ENCODE peak calls at places on chromosomes 12 and 14, in six cellular contexts. One of them, this sample, is unnamed.

GRCh38 chr14:23661542-23661941 is 25.4 kb downstream of the DHRS2 start:
- DNase-seq in transverse colon: no peak
- DNase-seq in fibroblast of mammary gland: no peak
- DNase-seq in testis: no peak
- DNase-seq in fibroblast of pulmonary artery: no peak
- DNase-seq in NB4: no peak
- DNase-seq in this sample: no peak

GRCh38 chr12:112806721-112807120 is 15.2 kb downstream of the RPH3A start:
- DNase-seq in transverse colon: no peak
- DNase-seq in fibroblast of mammary gland: no peak
- DNase-seq in testis: no peak
- DNase-seq in fibroblast of pulmonary artery: no peak
- DNase-seq in NB4: no peak
- DNase-seq in this sample: no peak

GRCh38 chr12:105201389-105201788 is 34.6 kb downstream of the APPL2 start:
- DNase-seq in transverse colon: no peak
- DNase-seq in fibroblast of mammary gland: no peak
- DNase-seq in testis: no peak
- DNase-seq in fibroblast of pulmonary artery: no peak
- DNase-seq in NB4: no peak
- DNase-seq in this sample: no peak

GRCh38 chr14:75022655-75023054 is 19.9 kb downstream of the EIF2B2 start:
- DNase-seq in transverse colon: no peak
- DNase-seq in fibroblast of mammary gland: no peak
- DNase-seq in testis: no peak
- DNase-seq in fibroblast of pulmonary artery: peak
- DNase-seq in NB4: peak
- DNase-seq in this sample: peak

GRCh38 chr14:72741836-72742681 is 151.8 kb downstream of the DPF3 start:
- DNase-seq in transverse colon: no peak
- DNase-seq in fibroblast of mammary gland: no peak
- DNase-seq in testis: peak
- DNase-seq in fibroblast of pulmonary artery: peak
- DNase-seq in NB4: no peak
- DNase-seq in this sample: no peak

GRCh38 chr12:106113042-106113441 is 25.7 kb downstream of the NUAK1 start:
- DNase-seq in transverse colon: no peak
- DNase-seq in fibroblast of mammary gland: no peak
- DNase-seq in testis: no peak
- DNase-seq in fibroblast of pulmonary artery: peak
- DNase-seq in NB4: peak
- DNase-seq in this sample: no peak

GRCh38 chr14:51872396-51872795 is 12.0 kb downstream of the GNG2 start:
- DNase-seq in transverse colon: no peak
- DNase-seq in fibroblast of mammary gland: no peak
- DNase-seq in testis: no peak
- DNase-seq in fibroblast of pulmonary artery: no peak
- DNase-seq in NB4: no peak
- DNase-seq in this sample: no peak

GRCh38 chr12:122856999-122857671 is 21.9 kb downstream of the HIP1R start:
- DNase-seq in transverse colon: no peak
- DNase-seq in fibroblast of mammary gland: peak
- DNase-seq in testis: no peak
- DNase-seq in fibroblast of pulmonary artery: peak
- DNase-seq in NB4: no peak
- DNase-seq in this sample: no peak

GRCh38 chr12:84637926-84638325 is 274.7 kb downstream of the SLC6A15 start:
- DNase-seq in transverse colon: no peak
- DNase-seq in fibroblast of mammary gland: peak
- DNase-seq in testis: no peak
- DNase-seq in fibroblast of pulmonary artery: peak
- DNase-seq in NB4: no peak
- DNase-seq in this sample: no peak

GRCh38 chr12:77064891-77065360 is 443 bp downstream of the E2F7 start:
- DNase-seq in transverse colon: no peak
- DNase-seq in fibroblast of mammary gland: no peak
- DNase-seq in testis: no peak
- DNase-seq in fibroblast of pulmonary artery: no peak
- DNase-seq in NB4: no peak
- DNase-seq in this sample: no peak

GRCh38 chr12:82012176-82012575 is 253.0 kb upstream of the PPFIA2 start:
- DNase-seq in transverse colon: no peak
- DNase-seq in fibroblast of mammary gland: no peak
- DNase-seq in testis: no peak
- DNase-seq in fibroblast of pulmonary artery: no peak
- DNase-seq in NB4: no peak
- DNase-seq in this sample: no peak

GRCh38 chr12:127063339-127064090 is 1203.5 kb upstream of the TMEM132C start:
- DNase-seq in transverse colon: no peak
- DNase-seq in fibroblast of mammary gland: no peak
- DNase-seq in testis: no peak
- DNase-seq in fibroblast of pulmonary artery: no peak
- DNase-seq in NB4: no peak
- DNase-seq in this sample: no peak

GRCh38 chr12:108327621-108328371 is 11.3 kb downstream of the CMKLR1 start:
- DNase-seq in transverse colon: no peak
- DNase-seq in fibroblast of mammary gland: no peak
- DNase-seq in testis: no peak
- DNase-seq in fibroblast of pulmonary artery: no peak
- DNase-seq in NB4: no peak
- DNase-seq in this sample: no peak

GRCh38 chr14:100547633-100548294 is 39.5 kb downstream of the BEGAIN start:
- DNase-seq in transverse colon: peak
- DNase-seq in fibroblast of mammary gland: no peak
- DNase-seq in testis: peak
- DNase-seq in fibroblast of pulmonary artery: peak
- DNase-seq in NB4: peak
- DNase-seq in this sample: no peak

GRCh38 chr12:48977290-48978281 is 536 bp upstream of the WNT1 start:
- DNase-seq in transverse colon: peak
- DNase-seq in fibroblast of mammary gland: peak
- DNase-seq in testis: peak
- DNase-seq in fibroblast of pulmonary artery: peak
- DNase-seq in NB4: peak
- DNase-seq in this sample: peak

GRCh38 chr12:254039-254438 is 8.6 kb downstream of the SLC6A13 start:
- DNase-seq in transverse colon: no peak
- DNase-seq in fibroblast of mammary gland: no peak
- DNase-seq in testis: no peak
- DNase-seq in fibroblast of pulmonary artery: no peak
- DNase-seq in NB4: no peak
- DNase-seq in this sample: no peak

GRCh38 chr12:64670039-64670438 is 59.7 kb downstream of the RASSF3 start:
- DNase-seq in transverse colon: no peak
- DNase-seq in fibroblast of mammary gland: no peak
- DNase-seq in testis: no peak
- DNase-seq in fibroblast of pulmonary artery: no peak
- DNase-seq in NB4: no peak
- DNase-seq in this sample: no peak

GRCh38 chr12:123089631-123090353 is 61.1 kb downstream of the PITPNM2 start:
- DNase-seq in transverse colon: no peak
- DNase-seq in fibroblast of mammary gland: peak
- DNase-seq in testis: no peak
- DNase-seq in fibroblast of pulmonary artery: peak
- DNase-seq in NB4: peak
- DNase-seq in this sample: no peak

GRCh38 chr12:128813392-128813791 is 10.4 kb downstream of the SLC15A4 start:
- DNase-seq in transverse colon: no peak
- DNase-seq in fibroblast of mammary gland: peak
- DNase-seq in testis: no peak
- DNase-seq in fibroblast of pulmonary artery: no peak
- DNase-seq in NB4: no peak
- DNase-seq in this sample: no peak

GRCh38 chr14:34707722-34708121 is 6.7 kb downstream of the CFL2 start:
- DNase-seq in transverse colon: no peak
- DNase-seq in fibroblast of mammary gland: no peak
- DNase-seq in testis: no peak
- DNase-seq in fibroblast of pulmonary artery: no peak
- DNase-seq in NB4: no peak
- DNase-seq in this sample: no peak

DNA sequence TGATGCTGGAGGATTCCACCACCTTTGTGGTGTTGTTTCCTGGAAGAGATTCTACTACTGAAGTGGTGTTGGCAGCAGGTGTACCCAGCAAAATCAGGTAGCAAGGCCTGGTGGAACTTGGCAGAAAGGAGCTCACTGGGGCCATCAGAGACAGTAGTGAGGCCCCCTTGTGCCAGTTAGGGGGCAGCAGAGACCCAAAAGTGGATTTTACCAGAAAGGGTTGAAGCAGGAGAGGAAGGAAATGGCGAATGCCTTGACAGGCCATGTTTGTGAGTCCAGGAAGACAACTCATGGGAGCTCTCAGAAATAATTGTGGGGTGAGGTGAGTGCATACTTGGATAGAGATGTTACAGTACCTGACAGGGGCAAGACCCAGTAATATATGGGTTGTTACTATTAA is 137.7 kb upstream of the FGD4 start:
- DNase-seq in transverse colon: no peak
- DNase-seq in fibroblast of mammary gland: no peak
- DNase-seq in testis: no peak
- DNase-seq in fibroblast of pulmonary artery: no peak
- DNase-seq in NB4: peak
- DNase-seq in this sample: no peak
- TF ChIP-seq CTCF in transverse colon: no peak
- TF ChIP-seq CTCF in fibroblast of mammary gland: peak
- TF ChIP-seq CTCF in testis: no peak
- TF ChIP-seq CTCF in fibroblast of pulmonary artery: no peak
- TF ChIP-seq CTCF in NB4: peak
- TF ChIP-seq CTCF in this sample: no peak

GRCh38 chr14:60249321-60250251 is 565 bp downstream of the PPM1A start:
- DNase-seq in transverse colon: peak
- DNase-seq in fibroblast of mammary gland: peak
- DNase-seq in testis: peak
- DNase-seq in fibroblast of pulmonary artery: peak
- DNase-seq in NB4: peak
- DNase-seq in this sample: peak
- TF ChIP-seq CTCF in transverse colon: no peak
- TF ChIP-seq CTCF in fibroblast of mammary gland: no peak
- TF ChIP-seq CTCF in testis: no peak
- TF ChIP-seq CTCF in fibroblast of pulmonary artery: no peak
- TF ChIP-seq CTCF in NB4: no peak
- TF ChIP-seq CTCF in this sample: no peak

GRCh38 chr12:26748741-26749431 is 84.1 kb downstream of the ITPR2 start:
- DNase-seq in transverse colon: no peak
- DNase-seq in fibroblast of mammary gland: peak
- DNase-seq in testis: no peak
- DNase-seq in fibroblast of pulmonary artery: peak
- DNase-seq in NB4: peak
- DNase-seq in this sample: no peak

GRCh38 chr12:26749781-26750180 is 83.2 kb downstream of the ITPR2 start:
- DNase-seq in transverse colon: no peak
- DNase-seq in fibroblast of mammary gland: no peak
- DNase-seq in testis: no peak
- DNase-seq in fibroblast of pulmonary artery: no peak
- DNase-seq in NB4: no peak
- DNase-seq in this sample: no peak

GRCh38 chr12:26750531-26751171 is 82.3 kb downstream of the ITPR2 start:
- DNase-seq in transverse colon: no peak
- DNase-seq in fibroblast of mammary gland: no peak
- DNase-seq in testis: no peak
- DNase-seq in fibroblast of pulmonary artery: no peak
- DNase-seq in NB4: no peak
- DNase-seq in this sample: no peak

GRCh38 chr12:26746315-26746714 is 86.7 kb downstream of the ITPR2 start:
- DNase-seq in transverse colon: no peak
- DNase-seq in fibroblast of mammary gland: peak
- DNase-seq in testis: no peak
- DNase-seq in fibroblast of pulmonary artery: peak
- DNase-seq in NB4: peak
- DNase-seq in this sample: no peak

GRCh38 chr12:26748412-26748740 is 84.6 kb downstream of the ITPR2 start:
- DNase-seq in transverse colon: no peak
- DNase-seq in fibroblast of mammary gland: no peak
- DNase-seq in testis: no peak
- DNase-seq in fibroblast of pulmonary artery: no peak
- DNase-seq in NB4: no peak
- DNase-seq in this sample: no peak
- TF ChIP-seq CTCF in transverse colon: no peak
- TF ChIP-seq CTCF in fibroblast of mammary gland: no peak
- TF ChIP-seq CTCF in testis: no peak
- TF ChIP-seq CTCF in fibroblast of pulmonary artery: no peak
- TF ChIP-seq CTCF in NB4: no peak
- TF ChIP-seq CTCF in this sample: no peak

DNA sequence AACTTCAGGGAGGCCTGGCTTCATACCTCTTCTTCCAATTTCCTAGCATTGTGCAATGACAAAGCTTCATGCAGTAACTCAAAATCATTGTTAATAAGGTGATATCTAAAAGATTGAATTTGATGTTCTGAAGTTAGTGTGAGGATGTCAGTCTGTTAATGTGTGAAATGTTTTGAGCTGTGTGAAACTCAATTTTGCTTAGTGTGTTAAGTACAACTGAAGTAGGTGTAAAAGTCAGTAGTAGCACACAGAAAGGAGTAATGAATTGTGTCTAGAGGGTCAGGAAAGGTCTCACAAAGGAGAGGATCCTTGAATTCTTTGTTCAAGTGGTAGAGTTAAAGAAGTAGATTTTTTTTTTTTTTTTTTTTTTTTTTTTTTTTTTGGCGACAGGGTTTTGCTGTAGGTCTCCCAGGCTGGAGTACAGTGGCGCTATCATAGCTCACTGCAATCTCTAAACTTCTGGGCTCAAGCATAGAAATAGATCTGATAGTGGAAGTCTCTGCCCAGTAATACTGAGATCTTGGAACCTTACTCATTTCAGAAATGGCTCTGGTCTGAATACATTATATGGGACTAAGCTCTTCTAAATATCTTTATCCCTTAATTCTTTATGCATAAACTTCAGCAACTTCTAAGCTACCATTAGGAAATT is 63.9 kb downstream of the FUT8 start:
- DNase-seq in transverse colon: no peak
- DNase-seq in fibroblast of mammary gland: no peak
- DNase-seq in testis: no peak
- DNase-seq in fibroblast of pulmonary artery: no peak
- DNase-seq in NB4: no peak
- DNase-seq in this sample: no peak
- TF ChIP-seq CTCF in transverse colon: no peak
- TF ChIP-seq CTCF in fibroblast of mammary gland: no peak
- TF ChIP-seq CTCF in testis: no peak
- TF ChIP-seq CTCF in fibroblast of pulmonary artery: no peak
- TF ChIP-seq CTCF in NB4: no peak
- TF ChIP-seq CTCF in this sample: no peak

GRCh38 chr14:103103461-103104388 is 9.2 kb downstream of the EXOC3L4 start:
- DNase-seq in transverse colon: peak
- DNase-seq in fibroblast of mammary gland: peak
- DNase-seq in testis: no peak
- DNase-seq in fibroblast of pulmonary artery: peak
- DNase-seq in NB4: peak
- DNase-seq in this sample: peak
- TF ChIP-seq CTCF in transverse colon: no peak
- TF ChIP-seq CTCF in fibroblast of mammary gland: peak
- TF ChIP-seq CTCF in testis: no peak
- TF ChIP-seq CTCF in fibroblast of pulmonary artery: peak
- TF ChIP-seq CTCF in NB4: no peak
- TF ChIP-seq CTCF in this sample: peak